ENCODE peak calls at places on chromosomes 1 and 21, in ten cellular contexts. J is pons; D is GF-D8; K is activated naive CD4-positive, alpha-beta T cell; G is AG08395; S is mammary epithelial cell; I is endothelial cell; H is activated T-cell treated with anti-CD3 and anti-CD28 coated beads for 24 hours; N is small intestine; V is left lung. T is an unnamed sample.

GRCh38 chr1:19345391-19345790 is 33.3 kb downstream of the SLC66A1 start:
- DNase-seq in J (no peak), D (no peak), K (no peak), G (no peak), S (no peak), I (no peak), H (no peak), N (no peak), V (no peak), T (no peak)

GRCh38 chr1:229596961-229597699 is 28.8 kb downstream of the TAF5L start:
- DNase-seq in J (peak), D (no peak), K (no peak), G (peak), S (no peak), I (no peak), H (no peak), N (no peak), V (no peak), T (no peak)

GRCh38 chr1:11845641-11846335 is 1.8 kb downstream of the NPPA start:
- DNase-seq in J (no peak), D (no peak), K (no peak), G (no peak), S (peak), I (no peak), H (no peak), N (no peak), V (no peak), T (no peak)

GRCh38 chr1:155888481-155888880 is 22.7 kb downstream of the RIT1 start:
- DNase-seq in J (no peak), D (no peak), K (no peak), G (no peak), S (no peak), I (no peak), H (no peak), N (no peak), V (no peak), T (no peak)

GRCh38 chr1:14954210-14954609 is 199.3 kb upstream of the TMEM51 start:
- DNase-seq in J (no peak), D (no peak), K (no peak), G (peak), S (peak), I (no peak), H (no peak), N (no peak), V (no peak), T (no peak)

GRCh38 chr1:26124433-26125318 is 13.1 kb downstream of the PDIK1L start:
- DNase-seq in J (no peak), D (no peak), K (no peak), G (no peak), S (no peak), I (no peak), H (no peak), N (no peak), V (no peak), T (no peak)

GRCh38 chr1:234608026-234608719 is 1.8 kb downstream of the IRF2BP2 start:
- DNase-seq in J (peak), D (peak), K (peak), G (peak), S (peak), I (peak), H (peak), N (peak), V (peak), T (peak)

GRCh38 chr21:23837564-23837963 is 1769.7 kb downstream of the MRPL39 start:
- DNase-seq in J (no peak), D (no peak), K (no peak), G (no peak), S (no peak), I (no peak), H (no peak), N (no peak), V (no peak), T (no peak)

GRCh38 chr1:98732985-98733781 is 71.7 kb downstream of the SNX7 start:
- DNase-seq in J (no peak), D (no peak), K (no peak), G (no peak), S (no peak), I (no peak), H (no peak), N (peak), V (no peak), T (no peak)

GRCh38 chr1:17239420-17239819 is 9.5 kb upstream of the PADI3 start:
- DNase-seq in J (peak), D (peak), K (no peak), G (peak), S (peak), I (peak), H (no peak), N (peak), V (no peak), T (peak)

GRCh38 chr1:21435646-21436487 is 4.1 kb upstream of the NBPF3 start:
- DNase-seq in J (no peak), D (no peak), K (no peak), G (no peak), S (no peak), I (no peak), H (no peak), N (no peak), V (no peak), T (no peak)

GRCh38 chr21:21196848-21197247 is 198.6 kb downstream of the NCAM2 start:
- DNase-seq in J (no peak), D (no peak), K (no peak), G (no peak), S (no peak), I (no peak), H (no peak), N (no peak), V (peak), T (no peak)

GRCh38 chr1:12014141-12014981 is 4.9 kb upstream of the MIIP start:
- DNase-seq in J (no peak), D (peak), K (no peak), G (peak), S (peak), I (no peak), H (no peak), N (no peak), V (peak), T (no peak)

GRCh38 chr1:151860504-151861187 is 7.1 kb upstream of the THEM5 start:
- DNase-seq in J (no peak), D (no peak), K (no peak), G (no peak), S (no peak), I (no peak), H (no peak), N (no peak), V (no peak), T (no peak)

GRCh38 chr1:235632538-235633219 is 16.9 kb downstream of the GNG4 start:
- DNase-seq in J (peak), D (no peak), K (no peak), G (peak), S (peak), I (no peak), H (no peak), N (no peak), V (no peak), T (no peak)

GRCh38 chr1:156547434-156547833 is 24.9 kb downstream of the IQGAP3 start:
- DNase-seq in J (no peak), D (no peak), K (no peak), G (no peak), S (no peak), I (no peak), H (no peak), N (no peak), V (no peak), T (no peak)

GRCh38 chr1:204870165-204870912 is at the start of gene NFASC:
- DNase-seq in J (peak), D (no peak), K (no peak), G (no peak), S (no peak), I (no peak), H (no peak), N (no peak), V (no peak), T (no peak)

GRCh38 chr1:225748479-225748878 is 29.1 kb upstream of the SRP9 start:
- DNase-seq in J (no peak), D (no peak), K (no peak), G (no peak), S (no peak), I (no peak), H (no peak), N (no peak), V (no peak), T (no peak)

GRCh38 chr1:68228833-68229232 is 3.5 kb downstream of the WLS start:
- DNase-seq in J (no peak), D (no peak), K (no peak), G (no peak), S (peak), I (no peak), H (no peak), N (peak), V (no peak), T (no peak)

GRCh38 chr1:77134359-77134758 is 84.9 kb downstream of the PIGK start:
- DNase-seq in J (no peak), D (no peak), K (no peak), G (peak), S (no peak), I (no peak), H (no peak), N (no peak), V (no peak), T (no peak)

GRCh38 chr1:24929091-24929875 is 793 bp downstream of the RUNX3 start:
- DNase-seq in J (no peak), D (no peak), K (no peak), G (peak), S (peak), I (peak), H (no peak), N (no peak), V (peak), T (no peak)

T was measured in HuH-7.5.